ENCODE peak calls at places on chromosomes 12 and 14, in eight cellular contexts. F is activated naive CD4-positive, alpha-beta T cell; J is RKO; H is Kasumi-1; L is epithelial cell of esophagus; D is fibroblast of mammary gland; B is mesothelial cell of epicardium; M is amniotic stem cell. U is an unnamed sample.

GRCh38 chr14:58275527-58276190 is 22.7 kb upstream of the ARID4A start:
- DNase-seq in L (no peak), B (no peak), F (no peak), H (no peak), D (peak), J (no peak), M (no peak), U (no peak)

GRCh38 chr12:55688716-55689655 is 18.7 kb downstream of the ITGA7 start:
- DNase-seq in L (no peak), H (no peak), F (no peak), J (no peak), D (no peak), B (no peak), M (no peak), U (no peak)

GRCh38 chr12:130742112-130742511 is 26.0 kb upstream of the RIMBP2 start:
- DNase-seq in J (no peak), M (no peak), F (no peak), D (no peak), B (no peak), H (no peak), L (no peak), U (no peak)

GRCh38 chr12:108907861-108908302 is 28.0 kb downstream of the DAO start:
- DNase-seq in D (no peak), L (peak), H (peak), M (no peak), F (no peak), J (no peak), B (no peak), U (peak)

GRCh38 chr12:2681426-2682205 is 113.2 kb upstream of the FKBP4 start:
- DNase-seq in J (no peak), D (no peak), H (no peak), M (no peak), L (no peak), F (no peak), B (no peak), U (no peak)

GRCh38 chr14:96376093-96376492 is 12.8 kb downstream of the GSKIP start:
- DNase-seq in L (peak), J (no peak), D (no peak), H (no peak), F (no peak), M (no peak), B (no peak), U (no peak)

GRCh38 chr14:56213288-56213687 is 95.1 kb downstream of the PELI2 start:
- DNase-seq in M (no peak), J (no peak), F (no peak), B (no peak), D (no peak), H (no peak), L (no peak), U (no peak)

GRCh38 chr14:103628684-103629502 is at the start of gene KLC1:
- DNase-seq in F (peak), L (peak), B (peak), D (peak), M (peak), H (peak), J (peak), U (peak)

GRCh38 chr14:97625512-97625911 is 828.3 kb downstream of the VRK1 start:
- DNase-seq in L (no peak), B (no peak), J (no peak), H (no peak), D (no peak), F (no peak), M (no peak), U (no peak)

GRCh38 chr12:74980510-74980909 is 229.1 kb downstream of the KCNC2 start:
- DNase-seq in F (no peak), B (no peak), J (no peak), L (no peak), H (no peak), D (no peak), M (no peak), U (no peak)

GRCh38 chr12:123726244-123726643 is 14.1 kb downstream of the ATP6V0A2 start:
- DNase-seq in M (no peak), D (no peak), H (no peak), F (no peak), J (no peak), B (no peak), L (no peak), U (no peak)

GRCh38 chr12:10511756-10512355 is 6.2 kb downstream of the EIF2S3B start:
- DNase-seq in M (no peak), D (peak), H (no peak), J (no peak), L (peak), B (no peak), F (no peak), U (no peak)

GRCh38 chr14:51139221-51139681 is 44.3 kb upstream of the TRIM9 start:
- DNase-seq in L (peak), M (no peak), J (peak), H (no peak), D (peak), F (no peak), B (no peak), U (peak)

GRCh38 chr12:109197327-109197726 is 80.9 kb downstream of the ACACB start:
- DNase-seq in B (no peak), J (no peak), F (no peak), M (no peak), D (no peak), H (no peak), L (peak), U (no peak)

GRCh38 chr12:117072736-117073475 is 26.3 kb downstream of the TESC start:
- DNase-seq in D (no peak), B (no peak), L (no peak), F (no peak), J (no peak), M (no peak), H (no peak), U (no peak)

GRCh38 chr12:28248555-28249127 is 58.4 kb downstream of the CCDC91 start:
- DNase-seq in F (no peak), L (no peak), J (no peak), M (no peak), B (no peak), D (no peak), H (no peak), U (no peak)

GRCh38 chr14:103361868-103362267 is 23.3 kb upstream of the MARK3 start:
- DNase-seq in H (no peak), J (peak), D (peak), L (peak), B (no peak), M (peak), F (no peak), U (peak)

GRCh38 chr12:114241973-114242434 is 163.9 kb downstream of the TBX5 start:
- DNase-seq in D (no peak), M (no peak), F (no peak), L (no peak), H (no peak), B (no peak), J (peak), U (no peak)

GRCh38 chr14:100617715-100618693 is 30.8 kb upstream of the BEGAIN start:
- DNase-seq in B (no peak), H (peak), F (no peak), L (no peak), J (no peak), M (no peak), D (no peak), U (no peak)

GRCh38 chr14:80202888-80203562 is 8.3 kb downstream of the DIO2 start:
- DNase-seq in D (peak), H (no peak), L (peak), M (no peak), J (no peak), F (no peak), B (no peak), U (no peak)

GRCh38 chr14:100289916-100290606 is 16.2 kb downstream of the SLC25A29 start:
- DNase-seq in L (no peak), M (no peak), J (no peak), H (no peak), D (no peak), F (no peak), B (no peak), U (no peak)

GRCh38 chr12:90024261-90024660 is 315.6 kb upstream of the ATP2B1 start:
- DNase-seq in B (no peak), J (no peak), D (no peak), M (no peak), F (no peak), H (no peak), L (no peak), U (peak)

GRCh38 chr14:62289471-62289870 is 527.3 kb downstream of the SNAPC1 start:
- DNase-seq in J (no peak), L (peak), D (peak), B (no peak), H (no peak), F (no peak), M (no peak), U (peak)

GRCh38 chr14:95140060-95140858 is 17.1 kb downstream of the DICER1 start:
- DNase-seq in M (no peak), L (peak), J (no peak), D (peak), F (no peak), B (no peak), H (no peak), U (peak)

GRCh38 chr12:101491325-101491724 is 16.2 kb downstream of the SPIC start:
- DNase-seq in J (no peak), H (no peak), D (no peak), F (no peak), B (no peak), L (no peak), M (no peak), U (no peak)

GRCh38 chr12:51409846-51410245 is 14.8 kb upstream of the SLC4A8 start:
- DNase-seq in M (no peak), H (no peak), D (no peak), J (no peak), B (no peak), F (no peak), L (no peak), U (no peak)

GRCh38 chr14:46499521-46499920 is 152.1 kb downstream of the RPL10L start:
- DNase-seq in L (no peak), F (no peak), J (no peak), H (no peak), D (no peak), M (no peak), B (no peak), U (no peak)

GRCh38 chr12:116497051-116497529 is 62.1 kb upstream of the MAP1LC3B2 start:
- DNase-seq in B (no peak), H (no peak), D (no peak), L (peak), F (no peak), J (no peak), M (no peak), U (no peak)

GRCh38 chr12:28950049-28950448 is 199.0 kb upstream of the FAR2 start:
- DNase-seq in J (no peak), F (no peak), B (no peak), M (no peak), L (no peak), D (no peak), H (no peak), U (no peak)

GRCh38 chr12:128381961-128382360 is 115.0 kb downstream of the TMEM132C start:
- DNase-seq in L (no peak), F (no peak), J (no peak), B (no peak), D (no peak), M (no peak), H (no peak), U (no peak)

GRCh38 chr14:37559386-37559785 is 35.7 kb downstream of the FOXA1 start:
- DNase-seq in J (no peak), M (no peak), D (peak), B (no peak), F (no peak), L (peak), H (no peak), U (peak)

GRCh38 chr14:105418269-105419054 is 1.2 kb upstream of the MTA1 start:
- DNase-seq in B (no peak), M (no peak), J (no peak), D (no peak), F (no peak), L (no peak), H (no peak), U (no peak)

GRCh38 chr12:10941916-10942607 is 3.0 kb upstream of the TAS2R14 start:
- DNase-seq in F (no peak), M (no peak), L (peak), B (no peak), H (no peak), D (no peak), J (no peak), U (no peak)

GRCh38 chr12:49126852-49127763 is 4.1 kb downstream of the TUBA1B start:
- DNase-seq in D (no peak), F (no peak), H (no peak), L (no peak), J (peak), B (no peak), M (no peak), U (no peak)

GRCh38 chr12:125689576-125690410 is 624.6 kb downstream of the AACS start:
- DNase-seq in M (no peak), B (no peak), L (no peak), J (no peak), H (no peak), F (no peak), D (no peak), U (no peak)

GRCh38 chr12:108104657-108105056 is 24.4 kb upstream of the WSCD2 start:
- DNase-seq in J (no peak), H (no peak), L (no peak), M (no peak), F (no peak), B (no peak), D (no peak), U (no peak)

GRCh38 chr14:75334191-75335051 is 55.8 kb downstream of the FOS start:
- DNase-seq in L (no peak), F (no peak), B (no peak), J (no peak), D (no peak), M (no peak), H (peak), U (peak)